ENCODE peak calls at places on chromosomes 2 and 18, in seven cellular contexts. R is H9, U is neuronal stem cell, I is mesendoderm, L is IMR-90, H is H1, W is mesenchymal stem cell. J is an unnamed sample.

GRCh38 chr18:77107218-77107815 is 25.3 kb downstream of the MBP start:
- DNase-seq in U (no peak), H (no peak), L (no peak), I (no peak), R (no peak), W (no peak), J (no peak)

GRCh38 chr2:101328474-101329007 is 20.0 kb upstream of the RNF149 start:
- DNase-seq in R (no peak), L (peak; percentile 87), I (no peak), H (no peak), U (no peak), W (peak; percentile 59), J (peak; percentile 16)

GRCh38 chr18:79513381-79514081 is 117.8 kb downstream of the NFATC1 start:
- DNase-seq in H (no peak), L (no peak), I (no peak), U (no peak), R (peak; percentile 19), W (no peak), J (no peak)

GRCh38 chr2:186274936-186275575 is 211.0 kb upstream of the ZC3H15 start:
- DNase-seq in W (peak; percentile 26), U (no peak), H (no peak), I (peak; percentile 61), L (peak; percentile 88), R (no peak), J (no peak)

GRCh38 chr2:95346236-95346737 is 49.1 kb downstream of the KCNIP3 start:
- DNase-seq in W (no peak), H (no peak), U (peak; percentile 29), L (peak; percentile 29), R (peak; percentile 26), I (no peak), J (no peak)

GRCh38 chr2:40321822-40322221 is 130.1 kb downstream of the SLC8A1 start:
- DNase-seq in L (no peak), R (no peak), W (no peak), U (no peak), I (no peak), H (no peak), J (peak; percentile 43)

GRCh38 chr2:142536501-142536900 is 341.0 kb upstream of the KYNU start:
- DNase-seq in R (no peak), L (no peak), H (no peak), I (no peak), U (no peak), W (no peak), J (no peak)

GRCh38 chr18:3230401-3231334 is 10.9 kb upstream of the MYOM1 start:
- DNase-seq in I (peak; percentile 57), R (peak; percentile 64), U (no peak), L (peak; percentile 31), W (peak; percentile 46), H (no peak), J (no peak)

GRCh38 chr2:172090044-172090946 is 5.0 kb downstream of the DLX1 start:
- DNase-seq in W (no peak), H (no peak), I (peak; percentile 74), R (peak; percentile 77), L (no peak), U (peak; percentile 30), J (no peak)

GRCh38 chr2:178846458-178846802 is 39.2 kb upstream of the TTN start:
- DNase-seq in W (no peak), H (no peak), R (no peak), U (no peak), L (no peak), I (no peak), J (no peak)

DNA sequence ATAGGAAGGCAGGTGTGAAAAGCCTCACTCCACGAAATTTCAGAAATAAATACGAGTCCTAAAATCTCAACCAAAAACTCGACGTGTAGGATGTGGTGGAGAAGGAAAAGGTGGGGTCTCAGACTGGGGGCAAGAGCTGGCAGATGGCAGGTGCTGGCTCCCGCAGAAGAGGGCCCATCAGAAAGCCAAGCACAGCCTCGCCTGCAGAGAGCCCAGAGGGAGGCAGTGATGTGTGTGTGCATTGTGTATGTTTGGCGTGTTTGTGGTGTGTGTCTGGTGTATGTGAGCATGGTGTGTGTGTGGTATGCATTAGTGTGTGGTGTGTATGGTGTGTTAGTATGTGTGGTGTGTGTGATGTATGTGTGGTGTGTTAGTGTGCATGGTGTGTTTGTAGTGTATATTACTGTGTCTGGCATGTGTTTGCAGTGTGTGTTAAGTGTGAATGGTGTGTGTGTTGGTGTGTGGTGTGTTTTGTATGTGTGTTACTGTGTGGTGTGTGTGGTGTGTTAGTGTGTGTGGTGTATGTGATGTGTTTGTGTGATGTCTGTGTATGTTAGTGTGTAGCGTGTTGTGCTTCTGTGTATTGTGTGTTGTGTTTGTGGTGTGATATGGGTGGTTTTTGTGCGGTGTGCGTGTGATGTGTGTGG is 116.5 kb downstream of the FAM168B start:
- DNase-seq in I (no peak), L (no peak), R (no peak), H (no peak), W (no peak), U (no peak), J (no peak)
- H2BK120ac ChIP-seq in I (no peak overlapping the region), L (no peak overlapping the region), R (no peak overlapping the region), H (peak overlapping the region; percentile 63), W (no peak overlapping the region), U (no peak overlapping the region), J (no peak overlapping the region)

GRCh38 chr2:207952564-207953345 is 72.6 kb downstream of the PLEKHM3 start:
- DNase-seq in U (no peak), H (no peak), I (no peak), R (no peak), L (no peak), W (no peak), J (no peak)
- H2BK120ac ChIP-seq in U (no peak overlapping the region), H (no peak overlapping the region), I (no peak overlapping the region), R (no peak overlapping the region), L (no peak overlapping the region), W (no peak overlapping the region), J (no peak overlapping the region)

GRCh38 chr2:218344090-218344754 is 12.4 kb upstream of the CATIP start:
- DNase-seq in W (no peak), H (no peak), I (no peak), R (no peak), L (no peak), U (no peak), J (no peak)
- H2BK120ac ChIP-seq in W (no peak overlapping the region), H (no peak overlapping the region), I (no peak overlapping the region), R (no peak overlapping the region), L (no peak overlapping the region), U (no peak overlapping the region), J (no peak overlapping the region)

DNA sequence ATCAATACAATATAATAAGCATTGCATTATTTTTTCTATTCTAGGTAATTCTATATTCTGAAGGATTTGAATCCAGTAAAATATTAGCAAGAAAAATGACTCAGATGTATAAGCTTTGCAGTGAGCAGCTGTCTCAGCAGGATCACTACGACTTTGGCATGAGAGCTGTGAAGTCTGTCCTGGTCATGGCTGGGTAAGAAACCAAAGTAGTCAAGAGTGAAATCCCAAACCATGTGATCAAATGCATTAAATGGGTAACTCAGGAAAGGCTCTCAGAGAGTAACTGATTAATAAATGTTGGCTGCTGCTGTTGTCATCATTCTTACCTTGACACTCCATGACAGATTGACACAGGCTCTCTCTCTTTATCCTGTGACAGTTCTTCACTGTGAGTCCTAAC is 124.1 kb downstream of the DNAH6 start:
- DNase-seq in R (no peak), L (no peak), W (no peak), H (no peak), I (no peak), U (no peak), J (no peak)
- H2BK120ac ChIP-seq in R (no peak overlapping the region), L (no peak overlapping the region), W (no peak overlapping the region), H (no peak overlapping the region), I (no peak overlapping the region), U (no peak overlapping the region), J (no peak overlapping the region)

GRCh38 chr2:44804406-44805235 is 136.9 kb upstream of the SIX3 start:
- DNase-seq in W (no peak), R (no peak), H (no peak), L (no peak), I (peak; percentile 82), U (peak; percentile 75), J (no peak)
- H2BK120ac ChIP-seq in W (no peak overlapping the region), R (no peak overlapping the region), H (no peak overlapping the region), L (no peak overlapping the region), I (peak overlapping the region; percentile 76), U (no peak overlapping the region), J (no peak overlapping the region)

DNA sequence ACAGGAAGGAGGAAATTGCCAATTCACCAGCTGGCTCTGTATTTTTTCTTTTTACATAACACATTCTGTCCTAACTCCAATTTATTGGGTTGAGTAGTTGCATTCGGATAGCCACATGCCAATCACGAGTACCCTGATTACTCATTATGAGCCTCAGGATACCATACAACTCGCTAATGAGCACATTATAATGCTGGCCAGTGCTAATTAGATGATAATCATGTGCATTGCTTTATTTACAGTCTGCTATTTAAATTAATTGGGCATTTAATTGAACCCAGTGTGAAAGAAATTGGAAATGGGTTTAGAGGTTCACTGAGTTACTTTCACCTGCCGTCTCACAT is 15.2 kb downstream of the G6PC2 start:
- DNase-seq in R (no peak), I (no peak), L (no peak), W (no peak), U (no peak), H (no peak), J (no peak)
- H2BK120ac ChIP-seq in R (no peak overlapping the region), I (no peak overlapping the region), L (no peak overlapping the region), W (no peak overlapping the region), U (no peak overlapping the region), H (no peak overlapping the region), J (no peak overlapping the region)

DNA sequence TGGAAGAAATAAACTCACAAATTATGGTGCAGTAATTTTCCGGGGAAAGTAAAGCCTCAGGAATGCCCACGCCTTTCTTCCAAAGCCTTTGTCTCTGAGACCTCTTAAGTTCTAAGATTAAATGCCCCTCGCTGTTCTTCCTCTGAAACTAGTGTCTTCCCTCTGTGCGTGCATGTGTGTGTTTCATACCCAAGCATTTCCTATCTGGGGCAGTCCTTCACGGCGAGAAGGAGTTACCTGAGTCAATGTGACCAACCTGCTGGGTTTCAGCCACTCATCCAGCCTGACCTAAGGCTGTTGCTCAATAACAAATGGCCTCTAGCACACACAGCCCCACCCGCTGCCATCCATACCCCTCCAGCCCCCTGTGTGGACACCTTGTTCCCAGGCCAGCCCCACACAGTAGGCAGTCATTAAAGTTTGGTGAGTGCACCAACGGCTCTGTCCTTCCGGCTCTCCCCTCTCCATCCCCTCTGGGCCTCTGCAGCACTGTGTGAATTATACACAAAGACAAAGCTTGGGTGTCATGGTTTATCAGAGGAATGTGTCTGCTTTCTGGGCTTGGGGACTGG is 53.8 kb upstream of the FOSL2 start:
- DNase-seq in U (no peak), W (peak; percentile 49), L (no peak), I (no peak), R (no peak), H (no peak), J (no peak)
- H2BK120ac ChIP-seq in U (no peak overlapping the region), W (peak overlapping the region; percentile 90), L (peak overlapping the region; percentile 82), I (no peak overlapping the region), R (no peak overlapping the region), H (no peak overlapping the region), J (peak overlapping the region; percentile 82)